ENCODE peak calls at places on chromosomes 2 and 18, in ten cellular contexts. One of them, this sample, is unnamed.

GRCh38 chr2:221377061-221377460 is 195.0 kb downstream of the EPHA4 start:
- DNase-seq in uterus: no peak
- DNase-seq in IMR-90: no peak
- DNase-seq in nephron progenitor cell: no peak
- DNase-seq in fibroblast of lung: no peak
- DNase-seq in fibroblast of mammary gland: peak
- DNase-seq in HCT116: no peak
- DNase-seq in heart left ventricle: no peak
- DNase-seq in ovary: no peak
- DNase-seq in choroid plexus epithelial cell: no peak
- DNase-seq in this sample: no peak

GRCh38 chr2:137255990-137256389 is 490.6 kb downstream of the THSD7B start:
- DNase-seq in uterus: no peak
- DNase-seq in IMR-90: no peak
- DNase-seq in nephron progenitor cell: no peak
- DNase-seq in fibroblast of lung: no peak
- DNase-seq in fibroblast of mammary gland: peak
- DNase-seq in HCT116: no peak
- DNase-seq in heart left ventricle: no peak
- DNase-seq in ovary: no peak
- DNase-seq in choroid plexus epithelial cell: no peak
- DNase-seq in this sample: no peak

GRCh38 chr18:39480494-39481245 is 1915.1 kb upstream of the CELF4 start:
- DNase-seq in uterus: no peak
- DNase-seq in IMR-90: peak
- DNase-seq in nephron progenitor cell: no peak
- DNase-seq in fibroblast of lung: peak
- DNase-seq in fibroblast of mammary gland: no peak
- DNase-seq in HCT116: no peak
- DNase-seq in heart left ventricle: no peak
- DNase-seq in ovary: no peak
- DNase-seq in choroid plexus epithelial cell: peak
- DNase-seq in this sample: no peak

GRCh38 chr2:178208817-178209216 is 14.5 kb downstream of the OSBPL6 start:
- DNase-seq in uterus: no peak
- DNase-seq in IMR-90: peak
- DNase-seq in nephron progenitor cell: no peak
- DNase-seq in fibroblast of lung: peak
- DNase-seq in fibroblast of mammary gland: peak
- DNase-seq in HCT116: no peak
- DNase-seq in heart left ventricle: no peak
- DNase-seq in ovary: no peak
- DNase-seq in choroid plexus epithelial cell: peak
- DNase-seq in this sample: no peak

GRCh38 chr18:79210002-79210910 is 141.1 kb downstream of the ATP9B start:
- DNase-seq in uterus: no peak
- DNase-seq in IMR-90: no peak
- DNase-seq in nephron progenitor cell: no peak
- DNase-seq in fibroblast of lung: no peak
- DNase-seq in fibroblast of mammary gland: no peak
- DNase-seq in HCT116: no peak
- DNase-seq in heart left ventricle: no peak
- DNase-seq in ovary: no peak
- DNase-seq in choroid plexus epithelial cell: no peak
- DNase-seq in this sample: no peak

GRCh38 chr18:23259701-23260661 is 124.7 kb downstream of the CABLES1 start:
- DNase-seq in uterus: peak
- DNase-seq in IMR-90: peak
- DNase-seq in nephron progenitor cell: peak
- DNase-seq in fibroblast of lung: peak
- DNase-seq in fibroblast of mammary gland: peak
- DNase-seq in HCT116: no peak
- DNase-seq in heart left ventricle: peak
- DNase-seq in ovary: peak
- DNase-seq in choroid plexus epithelial cell: peak
- DNase-seq in this sample: no peak

GRCh38 chr2:138373993-138374408 is 127.6 kb upstream of the SPOPL start:
- DNase-seq in uterus: no peak
- DNase-seq in IMR-90: peak
- DNase-seq in nephron progenitor cell: peak
- DNase-seq in fibroblast of lung: peak
- DNase-seq in fibroblast of mammary gland: peak
- DNase-seq in HCT116: peak
- DNase-seq in heart left ventricle: no peak
- DNase-seq in ovary: no peak
- DNase-seq in choroid plexus epithelial cell: peak
- DNase-seq in this sample: no peak

GRCh38 chr2:215503381-215503780 is 67.5 kb upstream of the FN1 start:
- DNase-seq in uterus: no peak
- DNase-seq in IMR-90: no peak
- DNase-seq in nephron progenitor cell: no peak
- DNase-seq in fibroblast of lung: peak
- DNase-seq in fibroblast of mammary gland: peak
- DNase-seq in HCT116: no peak
- DNase-seq in heart left ventricle: no peak
- DNase-seq in ovary: no peak
- DNase-seq in choroid plexus epithelial cell: peak
- DNase-seq in this sample: no peak

GRCh38 chr2:143604172-143604571 is 475.0 kb downstream of the ARHGAP15 start:
- DNase-seq in uterus: no peak
- DNase-seq in IMR-90: no peak
- DNase-seq in nephron progenitor cell: no peak
- DNase-seq in fibroblast of lung: no peak
- DNase-seq in fibroblast of mammary gland: no peak
- DNase-seq in HCT116: no peak
- DNase-seq in heart left ventricle: no peak
- DNase-seq in ovary: no peak
- DNase-seq in choroid plexus epithelial cell: no peak
- DNase-seq in this sample: no peak

GRCh38 chr2:196088209-196088608 is 19.6 kb upstream of the DNAH7 start:
- DNase-seq in uterus: no peak
- DNase-seq in IMR-90: peak
- DNase-seq in nephron progenitor cell: no peak
- DNase-seq in fibroblast of lung: peak
- DNase-seq in fibroblast of mammary gland: peak
- DNase-seq in HCT116: no peak
- DNase-seq in heart left ventricle: no peak
- DNase-seq in ovary: no peak
- DNase-seq in choroid plexus epithelial cell: peak
- DNase-seq in this sample: no peak

GRCh38 chr2:147636238-147636887 is 208.5 kb upstream of the ACVR2A start:
- DNase-seq in uterus: peak
- DNase-seq in IMR-90: peak
- DNase-seq in nephron progenitor cell: no peak
- DNase-seq in fibroblast of lung: peak
- DNase-seq in fibroblast of mammary gland: peak
- DNase-seq in HCT116: no peak
- DNase-seq in heart left ventricle: no peak
- DNase-seq in ovary: no peak
- DNase-seq in choroid plexus epithelial cell: peak
- DNase-seq in this sample: no peak

GRCh38 chr2:55618649-55619055 is 1.2 kb upstream of the PPP4R3B start:
- DNase-seq in uterus: peak
- DNase-seq in IMR-90: peak
- DNase-seq in nephron progenitor cell: peak
- DNase-seq in fibroblast of lung: peak
- DNase-seq in fibroblast of mammary gland: peak
- DNase-seq in HCT116: peak
- DNase-seq in heart left ventricle: peak
- DNase-seq in ovary: peak
- DNase-seq in choroid plexus epithelial cell: peak
- DNase-seq in this sample: peak

GRCh38 chr2:55620123-55620779 is 2.8 kb upstream of the PPP4R3B start:
- DNase-seq in uterus: no peak
- DNase-seq in IMR-90: peak
- DNase-seq in nephron progenitor cell: no peak
- DNase-seq in fibroblast of lung: no peak
- DNase-seq in fibroblast of mammary gland: peak
- DNase-seq in HCT116: no peak
- DNase-seq in heart left ventricle: no peak
- DNase-seq in ovary: no peak
- DNase-seq in choroid plexus epithelial cell: peak
- DNase-seq in this sample: no peak

GRCh38 chr2:55616509-55617159 is 788 bp downstream of the PPP4R3B start:
- DNase-seq in uterus: no peak
- DNase-seq in IMR-90: peak
- DNase-seq in nephron progenitor cell: no peak
- DNase-seq in fibroblast of lung: peak
- DNase-seq in fibroblast of mammary gland: peak
- DNase-seq in HCT116: no peak
- DNase-seq in heart left ventricle: no peak
- DNase-seq in ovary: no peak
- DNase-seq in choroid plexus epithelial cell: peak
- DNase-seq in this sample: no peak

GRCh38 chr2:55617160-55618024 is at the start of gene PPP4R3B:
- DNase-seq in uterus: peak
- DNase-seq in IMR-90: peak
- DNase-seq in nephron progenitor cell: peak
- DNase-seq in fibroblast of lung: peak
- DNase-seq in fibroblast of mammary gland: peak
- DNase-seq in HCT116: peak
- DNase-seq in heart left ventricle: peak
- DNase-seq in ovary: peak
- DNase-seq in choroid plexus epithelial cell: peak
- DNase-seq in this sample: peak

GRCh38 chr2:55618025-55618648 is 715 bp upstream of the PPP4R3B start:
- DNase-seq in uterus: no peak
- DNase-seq in IMR-90: peak
- DNase-seq in nephron progenitor cell: no peak
- DNase-seq in fibroblast of lung: no peak
- DNase-seq in fibroblast of mammary gland: peak
- DNase-seq in HCT116: no peak
- DNase-seq in heart left ventricle: no peak
- DNase-seq in ovary: no peak
- DNase-seq in choroid plexus epithelial cell: peak
- DNase-seq in this sample: no peak
- TF ChIP-seq CTCF in uterus: no peak
- TF ChIP-seq CTCF in IMR-90: no peak
- TF ChIP-seq CTCF in nephron progenitor cell: no peak
- TF ChIP-seq CTCF in fibroblast of lung: no peak
- TF ChIP-seq CTCF in fibroblast of mammary gland: no peak
- TF ChIP-seq CTCF in HCT116: no peak
- TF ChIP-seq CTCF in heart left ventricle: no peak
- TF ChIP-seq CTCF in ovary: no peak
- TF ChIP-seq CTCF in choroid plexus epithelial cell: no peak
- TF ChIP-seq CTCF in this sample: no peak

GRCh38 chr2:210592706-210593105 is 36.3 kb downstream of the CPS1 start:
- DNase-seq in uterus: no peak
- DNase-seq in IMR-90: no peak
- DNase-seq in nephron progenitor cell: no peak
- DNase-seq in fibroblast of lung: no peak
- DNase-seq in fibroblast of mammary gland: no peak
- DNase-seq in HCT116: no peak
- DNase-seq in heart left ventricle: no peak
- DNase-seq in ovary: no peak
- DNase-seq in choroid plexus epithelial cell: no peak
- DNase-seq in this sample: no peak

GRCh38 chr2:210593166-210593565 is 36.8 kb downstream of the CPS1 start:
- DNase-seq in uterus: no peak
- DNase-seq in IMR-90: peak
- DNase-seq in nephron progenitor cell: no peak
- DNase-seq in fibroblast of lung: peak
- DNase-seq in fibroblast of mammary gland: no peak
- DNase-seq in HCT116: no peak
- DNase-seq in heart left ventricle: no peak
- DNase-seq in ovary: no peak
- DNase-seq in choroid plexus epithelial cell: peak
- DNase-seq in this sample: no peak

GRCh38 chr2:210586381-210586780 is 30.0 kb downstream of the CPS1 start:
- DNase-seq in uterus: no peak
- DNase-seq in IMR-90: peak
- DNase-seq in nephron progenitor cell: no peak
- DNase-seq in fibroblast of lung: peak
- DNase-seq in fibroblast of mammary gland: peak
- DNase-seq in HCT116: no peak
- DNase-seq in heart left ventricle: no peak
- DNase-seq in ovary: no peak
- DNase-seq in choroid plexus epithelial cell: peak
- DNase-seq in this sample: no peak

DNA sequence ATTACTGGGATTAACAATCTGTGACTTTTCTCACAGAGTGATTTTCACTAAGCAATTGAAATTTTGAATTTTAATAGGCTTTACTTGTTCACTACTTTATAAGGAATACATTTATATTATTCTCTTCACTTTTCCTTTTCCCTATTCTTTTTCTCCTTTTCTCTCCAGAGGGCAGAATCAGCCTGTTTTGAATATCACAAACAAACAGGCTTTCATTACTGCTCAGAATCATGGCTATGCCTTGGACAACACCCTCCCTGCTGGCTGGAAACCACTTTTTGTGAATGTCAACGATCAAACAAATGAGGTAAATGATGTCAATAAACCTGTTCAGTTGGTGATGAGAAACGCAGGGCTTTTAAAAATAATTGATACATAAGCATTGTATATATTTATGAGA is 35.3 kb downstream of the CPS1 start:
- DNase-seq in uterus: no peak
- DNase-seq in IMR-90: no peak
- DNase-seq in nephron progenitor cell: no peak
- DNase-seq in fibroblast of lung: no peak
- DNase-seq in fibroblast of mammary gland: no peak
- DNase-seq in HCT116: no peak
- DNase-seq in heart left ventricle: no peak
- DNase-seq in ovary: no peak
- DNase-seq in choroid plexus epithelial cell: no peak
- DNase-seq in this sample: no peak
- TF ChIP-seq CTCF in uterus: no peak
- TF ChIP-seq CTCF in IMR-90: no peak
- TF ChIP-seq CTCF in nephron progenitor cell: no peak
- TF ChIP-seq CTCF in fibroblast of lung: no peak
- TF ChIP-seq CTCF in fibroblast of mammary gland: no peak
- TF ChIP-seq CTCF in HCT116: no peak
- TF ChIP-seq CTCF in heart left ventricle: no peak
- TF ChIP-seq CTCF in ovary: no peak
- TF ChIP-seq CTCF in choroid plexus epithelial cell: no peak
- TF ChIP-seq CTCF in this sample: no peak

GRCh38 chr2:160581448-160581847 is 87.8 kb upstream of the RBMS1 start:
- DNase-seq in uterus: no peak
- DNase-seq in IMR-90: no peak
- DNase-seq in nephron progenitor cell: no peak
- DNase-seq in fibroblast of lung: no peak
- DNase-seq in fibroblast of mammary gland: no peak
- DNase-seq in HCT116: no peak
- DNase-seq in heart left ventricle: no peak
- DNase-seq in ovary: no peak
- DNase-seq in choroid plexus epithelial cell: peak
- DNase-seq in this sample: no peak
- TF ChIP-seq CTCF in uterus: no peak
- TF ChIP-seq CTCF in IMR-90: no peak
- TF ChIP-seq CTCF in nephron progenitor cell: no peak
- TF ChIP-seq CTCF in fibroblast of lung: peak
- TF ChIP-seq CTCF in fibroblast of mammary gland: no peak
- TF ChIP-seq CTCF in HCT116: peak
- TF ChIP-seq CTCF in heart left ventricle: no peak
- TF ChIP-seq CTCF in ovary: no peak
- TF ChIP-seq CTCF in choroid plexus epithelial cell: peak
- TF ChIP-seq CTCF in this sample: no peak

DNA sequence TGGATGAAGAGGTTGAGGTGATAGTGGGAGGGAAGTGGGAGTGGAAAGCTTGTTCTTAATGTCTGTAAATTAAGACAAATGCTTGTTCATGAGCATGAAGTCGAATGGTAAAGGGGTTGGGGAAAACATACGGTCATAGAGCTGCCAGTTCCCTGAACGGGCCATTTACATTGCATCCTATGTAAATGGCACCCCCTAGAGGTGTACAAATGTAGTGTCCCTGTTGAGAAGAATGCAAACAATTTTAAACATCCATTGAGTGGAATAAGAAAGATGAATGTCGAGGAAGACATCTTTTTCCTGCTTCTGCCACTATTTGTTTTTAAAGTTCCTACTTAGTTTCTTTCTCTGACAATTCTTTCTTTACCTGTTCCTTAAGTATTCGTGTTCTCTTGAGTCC is 155.7 kb downstream of the RDH14 start:
- DNase-seq in uterus: no peak
- DNase-seq in IMR-90: no peak
- DNase-seq in nephron progenitor cell: no peak
- DNase-seq in fibroblast of lung: no peak
- DNase-seq in fibroblast of mammary gland: no peak
- DNase-seq in HCT116: peak
- DNase-seq in heart left ventricle: no peak
- DNase-seq in ovary: no peak
- DNase-seq in choroid plexus epithelial cell: no peak
- DNase-seq in this sample: no peak
- TF ChIP-seq CTCF in uterus: no peak
- TF ChIP-seq CTCF in IMR-90: no peak
- TF ChIP-seq CTCF in nephron progenitor cell: peak
- TF ChIP-seq CTCF in fibroblast of lung: no peak
- TF ChIP-seq CTCF in fibroblast of mammary gland: peak
- TF ChIP-seq CTCF in HCT116: peak
- TF ChIP-seq CTCF in heart left ventricle: no peak
- TF ChIP-seq CTCF in ovary: no peak
- TF ChIP-seq CTCF in choroid plexus epithelial cell: peak
- TF ChIP-seq CTCF in this sample: no peak

This sample was measured in activated B cell treated with CpG ODN at 0.5 μM for 24 hours.